ENCODE peak calls at places on chromosome 1, in eight cellular contexts. E is spleen, B is body of pancreas, X is adrenal gland, U is tibial nerve, L is testis, V is transverse colon, P is HCT116. F is an unnamed sample. For H3K4me1, the result is how much of the 10 kb centered on the place peaks cover.

GRCh38 chr1:54884768-54885167 is 2.2 kb downstream of the DHCR24 start:
- DNase-seq in E (no peak), U (no peak), P (no peak), B (no peak), L (no peak), V (no peak), X (no peak), F (no peak)

GRCh38 chr1:178945763-178946266 is 74.9 kb upstream of the ANGPTL1 start:
- DNase-seq in V (no peak), L (no peak), P (no peak), B (no peak), X (no peak), E (peak), U (no peak), F (no peak)

GRCh38 chr1:245129811-245130210 is 25.0 kb upstream of the KIF26B start:
- DNase-seq in P (no peak), U (no peak), E (peak), X (no peak), V (no peak), B (no peak), L (no peak), F (no peak)

GRCh38 chr1:109499661-109500536 is 6.0 kb downstream of the CYB561D1 start:
- DNase-seq in U (no peak), V (peak), P (no peak), X (no peak), B (peak), E (no peak), L (peak), F (no peak)

GRCh38 chr1:158830904-158831507 is at the start of gene MNDA:
- DNase-seq in P (no peak), U (no peak), B (no peak), X (no peak), V (no peak), E (no peak), L (no peak), F (no peak)

GRCh38 chr1:96992871-96993270 is 271.3 kb downstream of the PTBP2 start:
- DNase-seq in E (no peak), P (no peak), U (no peak), B (no peak), L (no peak), V (no peak), X (no peak), F (no peak)

GRCh38 chr1:54738244-54738643 is 22.6 kb downstream of the TTC4 start:
- DNase-seq in V (no peak), B (no peak), L (no peak), U (no peak), P (no peak), E (no peak), X (no peak), F (no peak)

GRCh38 chr1:36339215-36339614 is 15.8 kb upstream of the EVA1B start:
- DNase-seq in P (no peak), B (peak), L (no peak), U (no peak), X (no peak), E (no peak), V (no peak), F (no peak)

GRCh38 chr1:200139661-200140250 is 112.2 kb downstream of the NR5A2 start:
- DNase-seq in P (peak), E (no peak), L (peak), U (no peak), B (peak), X (no peak), V (no peak), F (no peak)

GRCh38 chr1:227887697-227888403 is 59.9 kb downstream of the WNT9A start:
- DNase-seq in P (no peak), E (peak), B (peak), U (peak), L (peak), X (no peak), V (peak), F (peak)

GRCh38 chr1:45843474-45843905 is 40.1 kb downstream of the MAST2 start:
- DNase-seq in P (no peak), L (no peak), B (no peak), V (no peak), U (no peak), E (no peak), X (no peak), F (no peak)

GRCh38 chr1:244265507-244265906 is 186.2 kb downstream of the ADSS2 start:
- DNase-seq in B (no peak), P (no peak), V (no peak), U (no peak), E (no peak), L (no peak), X (no peak), F (no peak)

DNA sequence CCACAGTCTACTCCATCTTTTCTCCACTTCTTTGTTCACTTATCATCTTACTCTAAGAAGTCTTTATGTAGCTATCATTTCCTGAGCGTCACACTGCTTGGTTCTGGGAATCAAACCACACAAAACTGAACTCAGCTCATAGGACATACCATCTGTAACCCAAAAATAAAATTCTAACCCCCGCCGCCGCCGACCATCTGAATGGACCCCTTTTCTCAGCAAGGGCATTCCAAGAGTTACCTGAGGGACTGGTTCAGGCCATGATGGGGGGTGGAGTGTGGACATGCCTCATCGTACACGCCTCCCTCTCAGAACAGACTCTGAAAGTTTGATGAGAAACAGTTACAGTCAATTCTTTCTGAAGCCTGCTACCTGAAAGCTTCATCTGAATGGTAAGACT is 12.6 kb upstream of the CHI3L2 start:
- DNase-seq in P (no peak), X (no peak), B (no peak), L (no peak), U (no peak), V (no peak), E (no peak), F (no peak)
- TF ChIP-seq POLR2A in P (no peak), X (no peak), B (no peak), L (no peak), U (no peak), V (no peak), E (no peak), F (no peak)

GRCh38 chr1:201692307-201693018 is 136.5 kb upstream of the IPO9 start:
- DNase-seq in X (no peak), U (no peak), L (no peak), P (no peak), E (no peak), B (no peak), V (no peak), F (no peak)
- H3K4me1 ChIP-seq in X (under half), U (under half), L (under half), P (under half), E (under half), B (under half), V (under half), F (half or more)

GRCh38 chr1:21537511-21537931 is 28.3 kb downstream of the ALPL start:
- DNase-seq in X (peak), E (peak), U (no peak), B (peak), P (no peak), V (no peak), L (peak), F (no peak)
- TF ChIP-seq POLR2A in X (no peak), E (no peak), U (no peak), B (no peak), P (no peak), V (no peak), L (no peak), F (no peak)

GRCh38 chr1:201754353-201754752 is 74.6 kb upstream of the IPO9 start:
- DNase-seq in E (no peak), L (no peak), P (no peak), X (no peak), U (no peak), V (no peak), B (no peak), F (no peak)
- H3K4me1 ChIP-seq in E (under half), L (under half), P (under half), X (under half), U (under half), V (under half), B (under half), F (under half)

DNA sequence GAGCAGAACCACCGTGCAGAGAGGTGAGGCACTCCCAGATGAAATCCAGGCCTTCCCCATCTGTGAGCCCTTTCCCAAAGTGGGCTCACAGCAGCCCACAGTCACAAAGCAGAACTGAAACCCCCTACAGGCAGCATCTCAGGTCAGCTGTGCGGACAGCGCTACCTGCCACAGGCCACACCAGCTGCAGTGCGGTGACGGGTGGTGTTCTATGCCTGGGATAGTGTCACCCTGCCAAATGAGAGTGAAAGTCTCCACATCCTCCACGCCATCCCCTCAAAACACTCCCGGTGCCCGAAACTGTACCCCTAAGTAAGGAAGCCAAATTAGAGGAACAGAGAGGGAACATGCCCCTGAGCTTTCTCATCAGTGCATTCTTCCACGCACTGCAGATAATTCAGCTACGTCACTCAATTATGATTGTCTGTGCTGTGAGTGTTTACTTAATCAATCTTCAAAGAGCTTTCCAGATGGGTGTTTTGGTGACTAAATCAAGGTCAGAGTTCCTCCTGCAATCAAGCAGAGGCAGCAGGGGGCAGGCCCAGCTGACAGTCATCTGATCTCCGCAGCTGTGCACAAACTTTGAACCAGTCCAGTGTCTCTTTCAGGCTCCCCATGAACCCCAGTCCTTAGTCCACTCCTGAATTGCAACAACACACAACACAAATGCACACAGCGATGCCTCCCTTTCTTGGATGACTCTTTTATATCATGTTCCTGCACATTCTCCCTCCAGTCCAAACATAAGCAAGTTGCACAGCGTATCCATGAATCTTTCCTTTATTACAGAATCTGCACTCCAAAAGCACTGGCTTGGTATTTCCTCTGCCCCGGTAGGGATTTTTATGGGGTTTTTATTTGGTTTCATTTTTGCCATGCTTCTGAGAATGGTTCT is 150.0 kb downstream of the TOMM20 start:
- DNase-seq in V (peak), P (peak), B (peak), L (peak), X (peak), U (no peak), E (peak), F (peak)
- TF ChIP-seq POLR2A in V (no peak), P (no peak), B (no peak), L (no peak), X (no peak), U (no peak), E (no peak), F (no peak)